ENCODE peak calls at places on chromosome 18, in six cellular contexts. G, J, X, N, K and I are unnamed samples. For H3K4me1, the result is how much of the 10 kb centered on the place peaks cover.

GRCh38 chr18:74436158-74436755 is 20.9 kb downstream of the DIPK1C start:
- DNase-seq in G (no peak), J (peak), X (no peak), N (no peak), K (no peak), I (no peak)

GRCh38 chr18:3250237-3251107 is 2.9 kb downstream of the MYL12A start:
- DNase-seq in G (no peak), J (no peak), X (no peak), N (peak), K (peak), I (no peak)

GRCh38 chr18:79965119-79965902 is 868 bp downstream of the HSBP1L1 start:
- DNase-seq in G (peak), J (no peak), X (no peak), N (peak), K (peak), I (peak)

GRCh38 chr18:63363951-63364350 is 3.1 kb downstream of the KDSR start:
- DNase-seq in G (no peak), J (no peak), X (no peak), N (no peak), K (no peak), I (no peak)

GRCh38 chr18:57175550-57175949 is 28.7 kb downstream of the BOD1L2 start:
- DNase-seq in G (no peak), J (no peak), X (no peak), N (peak), K (no peak), I (no peak)

GRCh38 chr18:2538236-2538635 is 33.1 kb downstream of the METTL4 start:
- DNase-seq in G (no peak), J (no peak), X (no peak), N (no peak), K (no peak), I (no peak)

GRCh38 chr18:13558790-13559189 is 167.6 kb downstream of the FAM210A start:
- DNase-seq in G (no peak), J (no peak), X (no peak), N (no peak), K (no peak), I (peak)

GRCh38 chr18:34695300-34695699 is 14.8 kb upstream of the DTNA start:
- DNase-seq in G (no peak), J (no peak), X (no peak), N (no peak), K (no peak), I (no peak)

GRCh38 chr18:11091746-11092145 is 57.6 kb downstream of the PIEZO2 start:
- DNase-seq in G (no peak), J (no peak), X (no peak), N (no peak), K (no peak), I (no peak)

DNA sequence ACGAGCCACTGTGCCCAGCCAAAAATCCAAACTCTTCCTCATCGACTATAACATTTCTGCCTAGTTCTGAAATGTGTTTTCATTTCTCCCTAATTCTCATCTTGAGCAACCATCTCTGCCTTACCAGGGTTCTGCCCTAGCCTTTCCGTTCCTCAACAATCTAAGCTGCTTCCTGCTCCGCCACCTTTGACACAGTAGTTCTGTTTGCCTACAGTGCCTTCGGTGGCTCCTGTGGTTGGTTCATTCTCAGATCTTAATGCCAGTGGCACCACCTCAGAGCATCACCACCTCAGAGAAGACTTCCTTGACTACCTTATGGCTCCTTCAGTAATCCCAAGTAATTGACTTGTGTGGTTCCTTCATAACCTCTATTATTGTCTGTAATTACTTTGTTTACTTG is 3.8 kb downstream of the SOCS6 start:
- DNase-seq in G (no peak), J (no peak), X (no peak), N (no peak), K (no peak), I (no peak)
- H3K4me1 ChIP-seq in G (under half), J (under half), X (under half), N (half or more), K (under half), I (under half)

GRCh38 chr18:48297139-48297538 is 112.0 kb downstream of the ZBTB7C start:
- DNase-seq in G (no peak), J (no peak), X (no peak), N (peak), K (no peak), I (no peak)

GRCh38 chr18:48296581-48296980 is 112.6 kb downstream of the ZBTB7C start:
- DNase-seq in G (no peak), J (peak), X (no peak), N (no peak), K (no peak), I (peak)

GRCh38 chr18:48294894-48295585 is 114.1 kb downstream of the ZBTB7C start:
- DNase-seq in G (no peak), J (peak), X (no peak), N (no peak), K (no peak), I (no peak)

GRCh38 chr18:48293954-48294893 is 115.0 kb downstream of the ZBTB7C start:
- DNase-seq in G (no peak), J (peak), X (no peak), N (peak), K (no peak), I (no peak)

DNA sequence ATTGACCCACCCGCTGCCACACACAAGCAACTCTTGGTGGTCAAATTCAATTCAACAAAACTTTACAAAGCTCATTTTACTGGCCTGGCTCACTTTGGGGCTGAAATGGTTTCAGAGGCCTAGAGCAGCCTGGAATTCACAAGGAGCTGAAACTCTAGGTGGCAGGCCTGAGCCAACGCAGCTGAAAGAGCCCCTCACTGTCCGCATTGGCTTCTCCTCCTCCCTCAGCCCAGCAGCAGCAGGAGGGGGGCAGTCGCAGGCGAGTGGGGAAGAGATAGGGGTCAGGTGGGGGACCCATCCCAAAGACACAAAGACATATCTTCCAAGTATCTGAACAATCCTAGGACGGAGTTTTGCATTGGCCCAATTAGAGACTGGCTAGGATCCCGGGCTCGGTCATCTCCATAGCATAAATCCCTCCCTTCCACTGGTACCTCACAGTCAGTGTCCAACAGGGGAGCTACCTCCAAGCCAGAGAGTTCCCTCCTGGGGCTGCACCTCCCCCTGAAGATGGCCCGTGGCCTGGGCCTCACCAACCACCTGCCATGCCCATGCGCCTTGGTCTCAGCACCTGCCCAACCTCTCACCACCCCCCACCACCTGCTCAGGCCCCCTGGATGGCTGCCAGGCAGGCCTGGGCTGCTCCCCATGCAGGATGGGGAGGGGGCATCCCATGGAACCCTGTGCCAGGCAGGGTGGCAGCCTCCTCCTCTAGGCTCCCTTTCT is 113.4 kb downstream of the ZBTB7C start:
- DNase-seq in G (no peak), J (peak), X (no peak), N (no peak), K (no peak), I (peak)
- TF ChIP-seq CTCF in G (no peak), J (peak), X (peak), N (peak), K (no peak), I (peak)

GRCh38 chr18:12092398-12093229 is 1.0 kb upstream of the ANKRD62 start:
- DNase-seq in G (no peak), J (no peak), X (no peak), N (peak), K (no peak), I (peak)
- H3K27ac ChIP-seq in G (no peak), J (no peak), X (no peak), N (no peak), K (no peak), I (no peak)

DNA sequence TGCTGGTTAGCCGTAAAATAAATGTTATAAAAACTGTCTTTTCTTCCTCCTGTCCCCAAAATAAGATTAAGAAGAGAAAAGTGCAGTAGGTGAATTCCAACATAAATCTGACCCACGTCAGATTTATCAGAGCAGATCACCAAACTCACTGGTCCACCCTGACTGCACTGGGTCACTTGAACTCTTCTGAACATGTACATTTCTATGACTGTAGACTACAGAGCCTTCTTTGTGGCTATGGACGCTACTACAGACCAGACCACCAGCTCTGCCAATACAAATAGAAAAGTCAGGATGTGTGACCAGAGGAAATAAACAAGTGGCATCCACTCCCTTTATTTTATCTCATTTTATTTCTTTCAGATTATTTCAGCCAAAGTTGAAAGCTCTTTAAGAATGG is 11.6 kb downstream of the DSG2 start:
- DNase-seq in G (no peak), J (no peak), X (no peak), N (no peak), K (no peak), I (no peak)
- H3K4me1 ChIP-seq in G (under half), J (under half), X (under half), N (under half), K (under half), I (under half)

DNA sequence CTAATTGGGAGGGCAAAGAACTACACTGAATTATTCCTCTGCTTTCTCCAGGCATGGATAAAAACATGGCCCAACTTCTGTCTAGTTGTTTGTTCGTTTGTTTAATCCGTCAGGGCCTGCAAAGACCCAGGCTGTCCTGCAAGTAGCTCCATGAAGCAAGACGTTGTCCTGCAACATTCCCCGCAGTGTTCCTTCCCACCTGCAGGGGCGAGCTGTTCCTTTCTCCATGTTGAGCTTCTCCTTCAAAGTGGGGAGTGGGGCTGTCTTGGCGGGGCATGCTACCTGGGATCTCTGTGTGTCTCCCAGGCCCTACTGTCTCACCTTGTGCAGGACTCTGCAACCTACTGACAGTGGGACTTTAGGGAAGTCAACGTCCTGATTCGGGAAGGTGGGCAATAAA is 264.0 kb upstream of the SMIM21 start:
- DNase-seq in G (no peak), J (no peak), X (no peak), N (no peak), K (no peak), I (peak)
- TF ChIP-seq CTCF in G (no peak), J (no peak), X (no peak), N (no peak), K (no peak), I (peak)

DNA sequence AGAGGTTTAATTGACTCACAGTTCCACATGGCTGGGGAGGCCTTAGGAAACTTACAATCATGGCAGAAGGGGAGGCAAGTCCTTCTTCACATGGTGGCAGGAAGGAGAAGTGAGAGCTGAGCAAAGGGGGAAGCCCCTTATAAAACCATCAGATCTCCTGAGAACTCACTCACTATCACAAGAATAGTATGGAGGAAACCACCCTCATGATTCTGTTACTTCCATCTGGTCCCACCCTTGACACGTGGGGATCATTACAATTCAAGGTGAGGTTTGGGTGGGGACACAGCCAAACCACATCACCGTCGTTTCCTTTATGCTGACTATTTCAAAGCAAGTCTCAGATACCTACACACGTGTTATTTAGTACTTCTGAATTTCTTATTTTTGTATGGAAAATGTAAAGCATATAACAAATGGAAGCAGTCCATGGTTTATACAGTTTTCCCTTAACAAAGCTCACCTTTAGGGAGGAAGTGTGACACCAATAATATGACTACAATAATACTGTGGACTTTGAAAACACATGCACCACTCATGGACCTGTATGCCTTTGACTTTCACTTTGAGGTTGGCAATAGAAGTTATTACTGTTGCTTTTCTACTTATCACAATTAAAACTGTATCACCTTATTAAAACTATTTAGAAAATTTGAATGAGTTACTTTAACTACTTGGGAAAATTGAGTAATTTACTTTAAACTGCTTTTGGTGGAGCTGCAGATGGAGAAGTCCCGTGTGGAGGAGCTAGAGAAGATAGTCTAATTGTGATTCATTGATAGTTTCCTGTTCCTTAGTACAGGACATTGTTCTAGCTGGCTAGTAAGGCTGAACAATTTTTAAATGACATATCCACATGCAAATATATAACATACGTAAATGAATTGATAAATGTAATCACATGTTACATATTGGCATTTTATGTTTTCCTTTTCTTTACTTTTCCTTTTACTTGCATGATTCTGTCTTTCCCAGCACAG is 37.3 kb downstream of the MTCL1 start:
- DNase-seq in G (no peak), J (no peak), X (no peak), N (no peak), K (no peak), I (no peak)
- H3K27ac ChIP-seq in G (no peak), J (no peak), X (no peak), N (no peak), K (no peak), I (no peak)

DNA sequence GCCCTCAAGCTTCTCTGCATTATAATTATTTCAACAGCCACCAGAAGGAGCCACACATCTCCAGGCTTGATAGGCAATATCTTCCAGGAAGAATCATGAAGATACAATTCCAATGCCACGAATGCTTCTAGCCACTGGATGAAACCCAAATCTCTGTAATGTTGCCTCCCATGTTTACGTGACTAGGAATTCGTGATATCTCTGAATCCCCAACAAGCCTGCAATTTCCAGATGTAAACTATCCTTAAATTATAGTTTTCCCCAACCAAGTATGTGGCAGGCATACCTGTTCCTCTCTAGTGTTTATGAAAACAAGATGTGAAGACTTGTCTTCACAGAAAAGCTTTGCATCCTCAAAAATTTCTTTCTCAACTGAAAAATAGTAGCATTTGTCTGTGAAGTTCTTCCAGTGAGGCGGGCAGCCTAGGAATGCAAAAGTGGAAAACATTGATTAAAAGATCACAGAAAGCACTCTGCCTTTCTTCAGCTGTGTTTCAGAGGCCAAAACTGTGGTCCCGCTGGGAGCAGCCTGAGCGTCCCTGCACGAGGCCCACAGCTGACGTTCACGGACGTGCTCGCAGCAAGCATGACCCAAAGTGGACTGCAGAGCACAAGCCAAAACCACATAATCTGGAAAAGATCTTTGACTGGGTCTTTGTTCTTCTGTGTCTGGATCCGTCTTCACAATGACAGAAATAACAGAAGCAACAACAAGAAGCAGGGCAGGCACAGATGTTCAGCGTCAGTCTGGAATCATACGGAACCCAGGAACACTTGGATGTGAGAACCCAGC is 65.1 kb upstream of the THOC1 start:
- DNase-seq in G (no peak), J (no peak), X (no peak), N (no peak), K (no peak), I (no peak)
- H3K4me1 ChIP-seq in G (under half), J (under half), X (under half), N (under half), K (under half), I (under half)

GRCh38 chr18:6370410-6370809 is 44.3 kb downstream of the L3MBTL4 start:
- DNase-seq in G (no peak), J (no peak), X (no peak), N (no peak), K (no peak), I (no peak)
- TF ChIP-seq CTCF in G (no peak), J (no peak), X (no peak), N (no peak), K (no peak), I (no peak)

DNA sequence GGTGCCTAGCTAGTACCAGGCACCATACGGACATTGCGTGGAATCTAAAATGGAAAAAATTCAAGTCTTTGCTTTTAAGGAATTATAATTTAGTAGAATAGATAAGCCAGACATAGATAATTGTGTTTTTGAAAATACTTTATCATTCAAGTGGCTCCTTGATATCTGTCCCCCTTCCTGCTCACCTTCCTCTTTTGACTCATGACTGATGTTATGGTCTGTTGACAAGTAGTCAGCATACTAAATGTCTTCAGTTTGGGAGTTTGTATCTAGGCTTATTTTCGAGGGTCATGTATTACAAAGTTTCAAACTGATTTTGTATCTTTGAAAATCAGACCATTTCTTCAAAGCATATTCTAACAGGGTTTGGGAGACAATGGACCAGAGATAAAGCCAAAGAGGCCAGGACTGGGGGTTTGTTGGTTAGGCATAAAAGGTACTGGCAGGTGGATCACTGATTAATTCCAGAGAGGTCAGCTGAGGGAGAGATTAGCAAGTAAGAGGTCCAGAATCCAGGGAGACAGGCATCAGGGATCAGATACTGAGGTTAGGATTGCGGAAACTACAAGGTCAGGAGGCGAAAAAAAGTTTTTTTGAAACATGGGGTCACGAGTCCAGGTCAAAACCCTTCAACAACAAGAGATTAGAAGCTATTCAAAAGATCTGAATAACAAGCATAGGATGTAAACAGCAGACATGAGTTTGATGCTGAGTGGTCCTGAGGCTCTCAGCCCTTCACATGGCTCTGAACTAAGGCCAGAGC is 31.5 kb upstream of the KLHL14 start:
- DNase-seq in G (no peak), J (no peak), X (no peak), N (no peak), K (no peak), I (no peak)
- H3K27ac ChIP-seq in G (no peak), J (no peak), X (no peak), N (no peak), K (no peak), I (no peak)